ENCODE peak calls at places on chromosomes 13 and 19, in seven cellular contexts. P is T-cell, L is T-helper 17 cell, K is type B pancreatic cell, M is mucosa of descending colon, S is COR-L47, C is fibroblast of gingiva. O is an unnamed sample.

GRCh38 chr19:30386551-30387143 is 14.5 kb downstream of the ZNF536 start:
- DNase-seq in P (no peak), K (peak; percentile 13), M (no peak), S (no peak), L (no peak), C (no peak), O (no peak)

GRCh38 chr13:23644527-23644926 is 74.3 kb downstream of the TNFRSF19 start:
- DNase-seq in P (no peak), S (no peak), L (no peak), K (no peak), C (peak; percentile 5), M (no peak), O (no peak)

GRCh38 chr19:47036233-47036651 is 12.2 kb downstream of the TMEM160 start:
- DNase-seq in L (no peak), P (no peak), S (peak; percentile 67), C (no peak), M (peak; percentile 80), K (no peak), O (no peak)

GRCh38 chr13:73991884-73992283 is 142.3 kb downstream of the KLF12 start:
- DNase-seq in P (no peak), S (peak; percentile 13), K (no peak), L (no peak), C (no peak), M (no peak), O (no peak)

GRCh38 chr19:49067554-49067953 is 2.9 kb upstream of the NTF4 start:
- DNase-seq in S (no peak), K (no peak), C (no peak), M (no peak), P (no peak), L (no peak), O (no peak)

GRCh38 chr13:72290962-72291681 is 424.1 kb upstream of the DACH1 start:
- DNase-seq in P (no peak), K (no peak), M (no peak), L (no peak), C (peak; percentile 57), S (no peak), O (no peak)

GRCh38 chr13:101624210-101624922 is 171.9 kb downstream of the ITGBL1 start:
- DNase-seq in L (no peak), K (no peak), P (no peak), M (no peak), C (peak; percentile 45), S (peak; percentile 75), O (no peak)

GRCh38 chr19:7505682-7506384 is 10.1 kb upstream of the ZNF358 start:
- DNase-seq in P (no peak), M (peak; percentile 73), S (peak; percentile 21), C (no peak), K (no peak), L (no peak), O (no peak)

GRCh38 chr19:2720777-2721569 is at the start of gene DIRAS1:
- DNase-seq in L (no peak), P (no peak), S (no peak), M (no peak), K (peak; percentile 71), C (no peak), O (peak; percentile 41)

GRCh38 chr19:28555317-28555716 is 657.6 kb downstream of the UQCRFS1 start:
- DNase-seq in C (no peak), K (no peak), P (no peak), S (no peak), L (no peak), M (no peak), O (no peak)

GRCh38 chr19:51301266-51301665 is 10.2 kb upstream of the IGLON5 start:
- DNase-seq in M (no peak), P (no peak), S (no peak), K (no peak), L (no peak), C (no peak), O (no peak)

GRCh38 chr13:94311893-94312292 is 167.6 kb downstream of the DCT start:
- DNase-seq in S (no peak), C (no peak), P (no peak), L (no peak), M (no peak), K (no peak), O (no peak)

GRCh38 chr19:18097217-18097992 is at the start of gene MAST3:
- DNase-seq in C (peak; percentile 81), M (peak; percentile 94), K (peak; percentile 83), L (peak; percentile 94), P (peak; percentile 92), S (no peak), O (peak; percentile 68)

GRCh38 chr19:15684828-15685227 is 11.9 kb downstream of the CYP4F12 start:
- DNase-seq in M (no peak), P (no peak), S (no peak), K (no peak), C (no peak), L (no peak), O (no peak)

GRCh38 chr13:80341771-80342271 is 895 bp upstream of the SPRY2 start:
- DNase-seq in C (peak; percentile 19), P (no peak), S (peak; percentile 8), L (no peak), K (no peak), M (peak; percentile 68), O (peak; percentile 37)

GRCh38 chr19:34733266-34733825 is 697 bp upstream of the ZNF181 start:
- DNase-seq in L (peak; percentile 13), K (no peak), S (peak; percentile 56), C (no peak), M (no peak), P (no peak), O (peak; percentile 15)

GRCh38 chr19:39843919-39844793 is 2.0 kb downstream of the FBL start:
- DNase-seq in S (peak; percentile 11), K (no peak), L (no peak), C (peak; percentile 50), M (no peak), P (peak; percentile 47), O (no peak)

GRCh38 chr13:67229438-67230242 is 496 bp downstream of the PCDH9 start:
- DNase-seq in P (no peak), S (peak; percentile 30), M (no peak), C (no peak), K (no peak), L (no peak), O (no peak)

O was measured in progenitor cell of endocrine pancreas.